ENCODE peak calls at places on chromosomes 2 and 18, in eight cellular contexts. One of them, this sample, is unnamed.

GRCh38 chr2:86027196-86027912 is 78.3 kb downstream of the POLR1A start:
- DNase-seq in heart left ventricle: peak; percentile 40
- DNase-seq in colonic mucosa: no peak
- DNase-seq in AG10803: no peak
- DNase-seq in lung: no peak
- DNase-seq in tibial artery: peak; percentile 58
- DNase-seq in dorsolateral prefrontal cortex: no peak
- DNase-seq in astrocyte of the spinal cord: no peak
- DNase-seq in this sample: no peak

GRCh38 chr18:2905802-2906521 is 59.2 kb downstream of the EMILIN2 start:
- DNase-seq in heart left ventricle: peak; percentile 89
- DNase-seq in colonic mucosa: peak; percentile 81
- DNase-seq in AG10803: peak; percentile 57
- DNase-seq in lung: peak; percentile 72
- DNase-seq in tibial artery: peak; percentile 81
- DNase-seq in dorsolateral prefrontal cortex: no peak
- DNase-seq in astrocyte of the spinal cord: no peak
- DNase-seq in this sample: no peak

GRCh38 chr2:102662861-102663260 is 43.5 kb downstream of the SLC9A2 start:
- DNase-seq in heart left ventricle: no peak
- DNase-seq in colonic mucosa: no peak
- DNase-seq in AG10803: no peak
- DNase-seq in lung: no peak
- DNase-seq in tibial artery: no peak
- DNase-seq in dorsolateral prefrontal cortex: no peak
- DNase-seq in astrocyte of the spinal cord: no peak
- DNase-seq in this sample: no peak

GRCh38 chr2:224369028-224369632 is 32.8 kb downstream of the FAM124B start:
- DNase-seq in heart left ventricle: no peak
- DNase-seq in colonic mucosa: no peak
- DNase-seq in AG10803: peak; percentile 50
- DNase-seq in lung: no peak
- DNase-seq in tibial artery: no peak
- DNase-seq in dorsolateral prefrontal cortex: no peak
- DNase-seq in astrocyte of the spinal cord: peak; percentile 54
- DNase-seq in this sample: peak; percentile 71

GRCh38 chr2:223549215-223549614 is 52.9 kb downstream of the SCG2 start:
- DNase-seq in heart left ventricle: no peak
- DNase-seq in colonic mucosa: no peak
- DNase-seq in AG10803: peak; percentile 92
- DNase-seq in lung: no peak
- DNase-seq in tibial artery: no peak
- DNase-seq in dorsolateral prefrontal cortex: no peak
- DNase-seq in astrocyte of the spinal cord: peak; percentile 97
- DNase-seq in this sample: peak; percentile 83

GRCh38 chr2:237056271-237056875 is 29.3 kb upstream of the COPS8 start:
- DNase-seq in heart left ventricle: no peak
- DNase-seq in colonic mucosa: no peak
- DNase-seq in AG10803: no peak
- DNase-seq in lung: no peak
- DNase-seq in tibial artery: no peak
- DNase-seq in dorsolateral prefrontal cortex: no peak
- DNase-seq in astrocyte of the spinal cord: no peak
- DNase-seq in this sample: no peak

GRCh38 chr18:73461038-73461779 is 593.4 kb upstream of the NETO1 start:
- DNase-seq in heart left ventricle: no peak
- DNase-seq in colonic mucosa: no peak
- DNase-seq in AG10803: no peak
- DNase-seq in lung: no peak
- DNase-seq in tibial artery: no peak
- DNase-seq in dorsolateral prefrontal cortex: no peak
- DNase-seq in astrocyte of the spinal cord: peak; percentile 19
- DNase-seq in this sample: no peak

GRCh38 chr2:27870724-27871123 is 19.5 kb downstream of the RBKS start:
- DNase-seq in heart left ventricle: no peak
- DNase-seq in colonic mucosa: no peak
- DNase-seq in AG10803: peak; percentile 5
- DNase-seq in lung: no peak
- DNase-seq in tibial artery: no peak
- DNase-seq in dorsolateral prefrontal cortex: no peak
- DNase-seq in astrocyte of the spinal cord: no peak
- DNase-seq in this sample: no peak

GRCh38 chr2:121527009-121527682 is 3.5 kb upstream of the RNU4ATAC start:
- DNase-seq in heart left ventricle: no peak
- DNase-seq in colonic mucosa: no peak
- DNase-seq in AG10803: no peak
- DNase-seq in lung: no peak
- DNase-seq in tibial artery: no peak
- DNase-seq in dorsolateral prefrontal cortex: no peak
- DNase-seq in astrocyte of the spinal cord: no peak
- DNase-seq in this sample: peak; percentile 76

DNA sequence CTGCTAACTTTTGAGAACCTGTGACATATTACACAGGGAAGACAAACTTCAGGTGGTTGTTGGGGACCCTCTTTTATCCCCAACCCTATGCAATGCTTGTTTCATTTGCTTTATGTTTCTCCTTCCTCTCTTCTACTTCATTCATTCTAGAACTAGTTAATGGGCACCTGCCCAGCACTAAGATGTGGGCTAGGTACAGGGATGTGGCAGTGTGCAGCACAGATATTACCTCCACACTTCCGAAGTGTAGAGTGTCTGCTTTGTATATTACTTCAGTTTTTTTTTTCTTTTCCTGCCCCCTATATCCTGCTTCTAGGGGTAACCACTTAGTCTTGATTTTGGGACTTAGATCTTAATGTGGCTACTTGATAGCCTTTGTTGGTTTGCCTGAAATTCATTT is 35.1 kb downstream of the CD28 start:
- DNase-seq in heart left ventricle: no peak
- DNase-seq in colonic mucosa: no peak
- DNase-seq in AG10803: no peak
- DNase-seq in lung: no peak
- DNase-seq in tibial artery: no peak
- DNase-seq in dorsolateral prefrontal cortex: no peak
- DNase-seq in astrocyte of the spinal cord: no peak
- DNase-seq in this sample: no peak
- TF ChIP-seq CTCF in heart left ventricle: no peak
- TF ChIP-seq CTCF in colonic mucosa: no peak
- TF ChIP-seq CTCF in AG10803: no peak
- TF ChIP-seq CTCF in lung: no peak
- TF ChIP-seq CTCF in tibial artery: no peak
- TF ChIP-seq CTCF in dorsolateral prefrontal cortex: no peak
- TF ChIP-seq CTCF in astrocyte of the spinal cord: no peak
- TF ChIP-seq CTCF in this sample: no peak

DNA sequence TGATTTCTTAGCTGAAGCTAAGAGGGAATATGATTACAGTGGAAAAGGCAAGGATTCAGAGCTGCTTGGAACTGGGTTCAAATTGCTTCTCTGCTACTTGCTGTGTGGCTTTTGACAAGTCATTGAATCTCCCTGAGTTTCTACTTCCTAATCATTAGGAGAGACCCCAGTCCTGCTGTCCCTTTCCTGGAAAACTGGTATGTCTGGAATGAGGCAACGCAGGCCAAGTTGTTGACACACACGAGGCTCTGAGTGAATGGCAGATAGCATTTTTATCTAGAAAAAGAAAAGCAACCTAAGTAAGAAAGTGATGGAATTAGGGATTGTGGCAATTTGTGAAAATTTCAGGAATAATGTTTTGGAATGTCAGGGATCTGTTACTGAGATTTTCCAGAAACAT is 123.6 kb downstream of the LPIN1 start:
- DNase-seq in heart left ventricle: no peak
- DNase-seq in colonic mucosa: no peak
- DNase-seq in AG10803: no peak
- DNase-seq in lung: no peak
- DNase-seq in tibial artery: no peak
- DNase-seq in dorsolateral prefrontal cortex: no peak
- DNase-seq in astrocyte of the spinal cord: no peak
- DNase-seq in this sample: no peak
- H3K4me3 ChIP-seq in heart left ventricle: no peak overlapping the region
- H3K4me3 ChIP-seq in colonic mucosa: no peak overlapping the region
- H3K4me3 ChIP-seq in AG10803: no peak overlapping the region
- H3K4me3 ChIP-seq in lung: no peak overlapping the region
- H3K4me3 ChIP-seq in tibial artery: no peak overlapping the region
- H3K4me3 ChIP-seq in dorsolateral prefrontal cortex: no peak overlapping the region
- H3K4me3 ChIP-seq in astrocyte of the spinal cord: no peak overlapping the region
- H3K4me3 ChIP-seq in this sample: no peak overlapping the region

GRCh38 chr2:108194409-108195132 is 45.2 kb upstream of the SULT1C3 start:
- DNase-seq in heart left ventricle: no peak
- DNase-seq in colonic mucosa: no peak
- DNase-seq in AG10803: peak; percentile 3
- DNase-seq in lung: no peak
- DNase-seq in tibial artery: no peak
- DNase-seq in dorsolateral prefrontal cortex: no peak
- DNase-seq in astrocyte of the spinal cord: no peak
- DNase-seq in this sample: peak; percentile 17
- TF ChIP-seq CTCF in heart left ventricle: peak; percentile 28
- TF ChIP-seq CTCF in colonic mucosa: peak; percentile 52
- TF ChIP-seq CTCF in AG10803: peak; percentile 52
- TF ChIP-seq CTCF in lung: no peak
- TF ChIP-seq CTCF in tibial artery: peak; percentile 20
- TF ChIP-seq CTCF in dorsolateral prefrontal cortex: peak; percentile 65
- TF ChIP-seq CTCF in astrocyte of the spinal cord: peak; percentile 46
- TF ChIP-seq CTCF in this sample: peak; percentile 43

GRCh38 chr2:47345584-47345913 is 57.4 kb upstream of the MSH2 start:
- DNase-seq in heart left ventricle: no peak
- DNase-seq in colonic mucosa: no peak
- DNase-seq in AG10803: no peak
- DNase-seq in lung: no peak
- DNase-seq in tibial artery: no peak
- DNase-seq in dorsolateral prefrontal cortex: no peak
- DNase-seq in astrocyte of the spinal cord: no peak
- DNase-seq in this sample: no peak

GRCh38 chr2:47346107-47346506 is 56.8 kb upstream of the MSH2 start:
- DNase-seq in heart left ventricle: no peak
- DNase-seq in colonic mucosa: no peak
- DNase-seq in AG10803: no peak
- DNase-seq in lung: no peak
- DNase-seq in tibial artery: no peak
- DNase-seq in dorsolateral prefrontal cortex: no peak
- DNase-seq in astrocyte of the spinal cord: no peak
- DNase-seq in this sample: no peak

GRCh38 chr2:47339745-47340541 is 63.0 kb upstream of the MSH2 start:
- DNase-seq in heart left ventricle: no peak
- DNase-seq in colonic mucosa: peak; percentile 68
- DNase-seq in AG10803: peak; percentile 46
- DNase-seq in lung: peak; percentile 35
- DNase-seq in tibial artery: no peak
- DNase-seq in dorsolateral prefrontal cortex: no peak
- DNase-seq in astrocyte of the spinal cord: no peak
- DNase-seq in this sample: peak; percentile 56

GRCh38 chr2:47346669-47347068 is 56.3 kb upstream of the MSH2 start:
- DNase-seq in heart left ventricle: no peak
- DNase-seq in colonic mucosa: no peak
- DNase-seq in AG10803: no peak
- DNase-seq in lung: no peak
- DNase-seq in tibial artery: no peak
- DNase-seq in dorsolateral prefrontal cortex: no peak
- DNase-seq in astrocyte of the spinal cord: no peak
- DNase-seq in this sample: no peak

GRCh38 chr2:47344890-47345583 is 57.9 kb upstream of the MSH2 start:
- DNase-seq in heart left ventricle: peak; percentile 69
- DNase-seq in colonic mucosa: peak; percentile 95
- DNase-seq in AG10803: peak; percentile 54
- DNase-seq in lung: peak; percentile 84
- DNase-seq in tibial artery: peak; percentile 68
- DNase-seq in dorsolateral prefrontal cortex: peak; percentile 93
- DNase-seq in astrocyte of the spinal cord: peak; percentile 87
- DNase-seq in this sample: no peak
- H3K4me3 ChIP-seq in heart left ventricle: peak overlapping the region; percentile 45
- H3K4me3 ChIP-seq in colonic mucosa: peak overlapping the region; percentile 17
- H3K4me3 ChIP-seq in AG10803: peak overlapping the region; percentile 36
- H3K4me3 ChIP-seq in lung: no peak overlapping the region
- H3K4me3 ChIP-seq in tibial artery: no peak overlapping the region
- H3K4me3 ChIP-seq in dorsolateral prefrontal cortex: peak overlapping the region; percentile 65
- H3K4me3 ChIP-seq in astrocyte of the spinal cord: peak overlapping the region; percentile 46
- H3K4me3 ChIP-seq in this sample: no peak overlapping the region

GRCh38 chr18:26192233-26192632 is 34.0 kb upstream of the TAF4B start:
- DNase-seq in heart left ventricle: no peak
- DNase-seq in colonic mucosa: no peak
- DNase-seq in AG10803: no peak
- DNase-seq in lung: no peak
- DNase-seq in tibial artery: no peak
- DNase-seq in dorsolateral prefrontal cortex: no peak
- DNase-seq in astrocyte of the spinal cord: no peak
- DNase-seq in this sample: no peak
- TF ChIP-seq CTCF in heart left ventricle: no peak
- TF ChIP-seq CTCF in colonic mucosa: no peak
- TF ChIP-seq CTCF in AG10803: no peak
- TF ChIP-seq CTCF in lung: no peak
- TF ChIP-seq CTCF in tibial artery: no peak
- TF ChIP-seq CTCF in dorsolateral prefrontal cortex: no peak
- TF ChIP-seq CTCF in astrocyte of the spinal cord: no peak
- TF ChIP-seq CTCF in this sample: no peak

GRCh38 chr2:127599211-127599610 is 46.7 kb upstream of the GPR17 start:
- DNase-seq in heart left ventricle: no peak
- DNase-seq in colonic mucosa: no peak
- DNase-seq in AG10803: peak; percentile 44
- DNase-seq in lung: no peak
- DNase-seq in tibial artery: no peak
- DNase-seq in dorsolateral prefrontal cortex: no peak
- DNase-seq in astrocyte of the spinal cord: peak; percentile 12
- DNase-seq in this sample: peak; percentile 35
- H3K4me3 ChIP-seq in heart left ventricle: no peak overlapping the region
- H3K4me3 ChIP-seq in colonic mucosa: no peak overlapping the region
- H3K4me3 ChIP-seq in AG10803: no peak overlapping the region
- H3K4me3 ChIP-seq in lung: no peak overlapping the region
- H3K4me3 ChIP-seq in tibial artery: no peak overlapping the region
- H3K4me3 ChIP-seq in dorsolateral prefrontal cortex: no peak overlapping the region
- H3K4me3 ChIP-seq in astrocyte of the spinal cord: no peak overlapping the region
- H3K4me3 ChIP-seq in this sample: no peak overlapping the region

GRCh38 chr18:35999925-36000324 is 27.4 kb downstream of the RMP24 start:
- DNase-seq in heart left ventricle: no peak
- DNase-seq in colonic mucosa: no peak
- DNase-seq in AG10803: peak; percentile 27
- DNase-seq in lung: no peak
- DNase-seq in tibial artery: no peak
- DNase-seq in dorsolateral prefrontal cortex: no peak
- DNase-seq in astrocyte of the spinal cord: no peak
- DNase-seq in this sample: peak; percentile 18

GRCh38 chr18:35993013-35993412 is 20.5 kb downstream of the RMP24 start:
- DNase-seq in heart left ventricle: no peak
- DNase-seq in colonic mucosa: no peak
- DNase-seq in AG10803: no peak
- DNase-seq in lung: no peak
- DNase-seq in tibial artery: no peak
- DNase-seq in dorsolateral prefrontal cortex: no peak
- DNase-seq in astrocyte of the spinal cord: no peak
- DNase-seq in this sample: no peak

GRCh38 chr18:35998967-35999366 is 26.5 kb downstream of the RMP24 start:
- DNase-seq in heart left ventricle: no peak
- DNase-seq in colonic mucosa: no peak
- DNase-seq in AG10803: no peak
- DNase-seq in lung: no peak
- DNase-seq in tibial artery: no peak
- DNase-seq in dorsolateral prefrontal cortex: no peak
- DNase-seq in astrocyte of the spinal cord: no peak
- DNase-seq in this sample: peak; percentile 5
- TF ChIP-seq CTCF in heart left ventricle: no peak
- TF ChIP-seq CTCF in colonic mucosa: no peak
- TF ChIP-seq CTCF in AG10803: peak; percentile 30
- TF ChIP-seq CTCF in lung: no peak
- TF ChIP-seq CTCF in tibial artery: no peak
- TF ChIP-seq CTCF in dorsolateral prefrontal cortex: no peak
- TF ChIP-seq CTCF in astrocyte of the spinal cord: peak; percentile 37
- TF ChIP-seq CTCF in this sample: peak; percentile 46